ENCODE peak calls at places on chromosomes 6 and 20, in seven cellular contexts. V is mesenchymal stem cell, X is IMR-90, B is H1, S is mesendoderm, J is H9, R is trophoblast cell. T is an unnamed sample.

GRCh38 chr20:645318-646106 is 7.5 kb downstream of the SRXN1 start:
- DNase-seq in V (peak), X (peak), B (peak), S (peak), J (peak), R (peak), T (peak)

GRCh38 chr6:14596410-14596809 is 478.8 kb downstream of the CD83 start:
- DNase-seq in V (peak), X (peak), B (no peak), S (peak), J (no peak), R (peak), T (no peak)

GRCh38 chr6:87431263-87431662 is 23.5 kb downstream of the CFAP206 start:
- DNase-seq in V (no peak), X (no peak), B (no peak), S (no peak), J (no peak), R (peak), T (no peak)

GRCh38 chr6:7106215-7106751 is 1.5 kb upstream of the RREB1 start:
- DNase-seq in V (peak), X (peak), B (no peak), S (no peak), J (no peak), R (peak), T (no peak)

GRCh38 chr6:156963712-156964700 is 186.8 kb downstream of the ARID1B start:
- DNase-seq in V (peak), X (peak), B (no peak), S (peak), J (no peak), R (peak), T (no peak)

GRCh38 chr6:7235712-7236311 is 77.2 kb downstream of the SSR1 start:
- DNase-seq in V (no peak), X (no peak), B (no peak), S (no peak), J (no peak), R (no peak), T (no peak)

GRCh38 chr6:159533568-159533967 is 159.5 kb downstream of the SOD2 start:
- DNase-seq in V (no peak), X (peak), B (no peak), S (no peak), J (no peak), R (no peak), T (no peak)

GRCh38 chr6:44035621-44036020 is 91.6 kb downstream of the MRPL14 start:
- DNase-seq in V (peak), X (peak), B (no peak), S (no peak), J (no peak), R (peak), T (no peak)

GRCh38 chr6:155050311-155050710 is 55.2 kb downstream of the TIAM2 start:
- DNase-seq in V (peak), X (peak), B (peak), S (no peak), J (no peak), R (no peak), T (no peak)

GRCh38 chr6:26383624-26384417 is 913 bp downstream of the BTN2A2 start:
- DNase-seq in V (peak), X (peak), B (peak), S (peak), J (peak), R (no peak), T (no peak)

GRCh38 chr6:1686117-1687098 is 76.7 kb downstream of the FOXC1 start:
- DNase-seq in V (peak), X (peak), B (no peak), S (no peak), J (no peak), R (peak), T (no peak)

GRCh38 chr20:8912731-8913130 is 156.2 kb upstream of the PLCB4 start:
- DNase-seq in V (no peak), X (no peak), B (no peak), S (no peak), J (no peak), R (no peak), T (no peak)

GRCh38 chr20:21100590-21101452 is 5.3 kb downstream of the LINC00237 start:
- DNase-seq in V (peak), X (peak), B (peak), S (peak), J (peak), R (peak), T (peak)

GRCh38 chr20:59222982-59223610 is 59.5 kb downstream of the ZNF831 start:
- DNase-seq in V (no peak), X (no peak), B (peak), S (no peak), J (no peak), R (no peak), T (no peak)

GRCh38 chr6:170085475-170086401 is 205.1 kb downstream of the DLL1 start:
- DNase-seq in V (no peak), X (no peak), B (peak), S (no peak), J (no peak), R (no peak), T (no peak)

GRCh38 chr6:53796791-53797190 is 2.0 kb downstream of the LRRC1 start:
- DNase-seq in V (peak), X (no peak), B (no peak), S (no peak), J (no peak), R (peak), T (no peak)

GRCh38 chr6:28424163-28424562 is 19.1 kb downstream of the ZSCAN23 start:
- DNase-seq in V (no peak), X (no peak), B (no peak), S (no peak), J (no peak), R (peak), T (no peak)

GRCh38 chr6:10595731-10596664 is 74.8 kb downstream of the GCNT2 start:
- DNase-seq in V (peak), X (peak), B (no peak), S (peak), J (peak), R (peak), T (no peak)

GRCh38 chr6:121055572-121056163 is 278.6 kb downstream of the TBC1D32 start:
- DNase-seq in V (peak), X (peak), B (no peak), S (peak), J (no peak), R (peak), T (peak)

GRCh38 chr20:47680804-47681529 is 104.3 kb downstream of the SULF2 start:
- DNase-seq in V (no peak), X (peak), B (no peak), S (no peak), J (no peak), R (peak), T (no peak)

GRCh38 chr6:162727347-162728176 is at the start of the genes PACRG and PRKN:
- DNase-seq in V (peak), X (peak), B (peak), S (peak), J (peak), R (peak), T (peak)

GRCh38 chr6:166541876-166542579 is 44.5 kb downstream of the RAMACL start:
- DNase-seq in V (no peak), X (peak), B (no peak), S (no peak), J (no peak), R (no peak), T (no peak)

GRCh38 chr6:10099086-10099499 is 315.8 kb downstream of the TFAP2A start:
- DNase-seq in V (no peak), X (no peak), B (peak), S (peak), J (peak), R (peak), T (no peak)

GRCh38 chr6:68427630-68428029 is 207.5 kb upstream of the ADGRB3 start:
- DNase-seq in V (no peak), X (peak), B (no peak), S (no peak), J (no peak), R (no peak), T (no peak)

GRCh38 chr20:9617062-9617461 is 102.7 kb downstream of the LAMP5 start:
- DNase-seq in V (peak), X (peak), B (peak), S (peak), J (peak), R (peak), T (peak)

GRCh38 chr6:149213829-149214228 is 103.7 kb upstream of the TAB2 start:
- DNase-seq in V (peak), X (peak), B (no peak), S (no peak), J (no peak), R (peak), T (no peak)

GRCh38 chr6:38871745-38872568 is 156.8 kb downstream of the DNAH8 start:
- DNase-seq in V (peak), X (peak), B (peak), S (peak), J (peak), R (peak), T (peak)

GRCh38 chr20:1657556-1658334 is at the start of gene SIRPG:
- DNase-seq in V (no peak), X (no peak), B (no peak), S (no peak), J (no peak), R (no peak), T (no peak)

DNA sequence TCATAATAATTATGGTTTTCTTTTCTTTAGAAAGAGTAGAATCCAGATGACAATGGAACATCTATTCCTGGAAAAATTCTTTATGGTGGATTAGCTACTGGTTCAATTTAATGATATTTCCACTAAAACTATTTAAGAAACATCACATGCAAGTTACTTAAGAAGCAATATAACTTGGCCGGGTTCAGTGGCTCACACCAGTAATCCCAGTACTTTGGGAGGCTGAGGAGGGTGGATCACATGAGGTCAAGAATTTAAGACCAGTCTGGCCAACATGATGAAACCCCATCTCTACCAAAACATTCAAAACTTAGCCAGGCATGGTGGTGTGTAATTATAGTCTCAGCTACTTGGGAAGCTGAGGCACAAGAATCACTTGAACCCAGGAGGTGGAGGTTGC is 65.9 kb upstream of the SMLR1 start:
- DNase-seq in V (no peak), X (no peak), B (no peak), S (no peak), J (no peak), R (no peak), T (no peak)
- H3K4ac ChIP-seq in V (no peak), X (no peak), B (no peak), S (no peak), J (no peak), R (no peak), T (no peak)

GRCh38 chr20:61684136-61684535 is 381.5 kb downstream of the TAF4 start:
- DNase-seq in V (no peak), X (no peak), B (no peak), S (no peak), J (no peak), R (no peak), T (no peak)

GRCh38 chr20:61683721-61684120 is 382.0 kb downstream of the TAF4 start:
- DNase-seq in V (no peak), X (no peak), B (no peak), S (no peak), J (no peak), R (no peak), T (no peak)

GRCh38 chr20:61682998-61683681 is 382.5 kb downstream of the TAF4 start:
- DNase-seq in V (no peak), X (peak), B (no peak), S (no peak), J (no peak), R (no peak), T (no peak)

GRCh38 chr20:61680096-61680495 is 385.6 kb downstream of the TAF4 start:
- DNase-seq in V (no peak), X (no peak), B (no peak), S (no peak), J (no peak), R (no peak), T (no peak)

GRCh38 chr20:61682114-61682997 is 383.3 kb downstream of the TAF4 start:
- DNase-seq in V (no peak), X (no peak), B (no peak), S (no peak), J (no peak), R (no peak), T (no peak)
- H2BK5ac ChIP-seq in V (no peak), X (no peak), B (no peak), S (no peak), J (no peak), R (no peak), T (no peak)

GRCh38 chr20:2942439-2942838 is 69.2 kb downstream of the PTPRA start:
- DNase-seq in V (no peak), X (peak), B (no peak), S (no peak), J (no peak), R (no peak), T (no peak)
- H3K4ac ChIP-seq in V (no peak), X (no peak), B (no peak), S (no peak), J (no peak), R (no peak), T (no peak)

GRCh38 chr6:147297663-147298313 is 93.6 kb downstream of the STXBP5 start:
- DNase-seq in V (peak), X (peak), B (no peak), S (no peak), J (no peak), R (no peak), T (no peak)
- H2BK5ac ChIP-seq in V (no peak), X (no peak), B (no peak), S (no peak), J (no peak), R (no peak), T (no peak)

GRCh38 chr6:3297909-3298308 is 39.2 kb downstream of the PSMG4 start:
- DNase-seq in V (no peak), X (no peak), B (no peak), S (peak), J (no peak), R (no peak), T (no peak)
- H3K4ac ChIP-seq in V (no peak), X (no peak), B (no peak), S (no peak), J (no peak), R (no peak), T (no peak)

GRCh38 chr6:113539202-113539601 is 317.9 kb upstream of the MARCKS start:
- DNase-seq in V (peak), X (no peak), B (no peak), S (peak), J (no peak), R (no peak), T (peak)
- H2BK5ac ChIP-seq in V (no peak), X (peak), B (no peak), S (no peak), J (no peak), R (no peak), T (no peak)

DNA sequence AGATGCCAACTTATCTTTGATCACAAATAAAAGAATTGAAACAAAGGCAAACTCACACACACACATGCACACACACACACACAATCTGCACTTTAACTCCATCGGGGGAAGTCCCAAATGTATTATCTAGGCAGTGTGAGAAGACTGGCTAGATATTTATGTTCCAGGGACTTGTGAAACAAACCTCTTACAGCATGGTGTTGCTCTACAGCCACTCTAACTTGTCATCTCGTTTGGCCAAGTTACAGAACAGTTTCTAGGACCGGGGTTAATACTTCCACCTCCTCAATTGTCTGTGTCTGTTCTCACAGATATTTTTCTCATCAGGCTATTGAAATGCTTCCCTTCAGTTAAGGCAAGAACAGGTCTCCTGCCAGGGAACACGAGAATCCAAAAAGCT is 855.0 kb downstream of the EPHA7 start:
- DNase-seq in V (peak), X (no peak), B (no peak), S (no peak), J (no peak), R (no peak), T (no peak)
- H3K4ac ChIP-seq in V (no peak), X (no peak), B (no peak), S (no peak), J (no peak), R (no peak), T (no peak)

GRCh38 chr6:126039284-126039683 is 52.9 kb downstream of the TRMT11 start:
- DNase-seq in V (peak), X (peak), B (no peak), S (peak), J (no peak), R (peak), T (no peak)
- H2BK5ac ChIP-seq in V (no peak), X (peak), B (no peak), S (no peak), J (no peak), R (no peak), T (no peak)

T was measured in neuronal stem cell.